ENCODE peak calls at places on chromosomes 4 and X, in nine cellular contexts. One of them, this sample, is unnamed.

GRCh38 chr4:86033171-86033570 is 326.7 kb downstream of the MAPK10 start:
- DNase-seq in left ventricle myocardium inferior: peak
- DNase-seq in T-helper 17 cell: no peak
- DNase-seq in psoas muscle: peak
- DNase-seq in M059J: peak
- DNase-seq in NCI-H510A treated with DMSO at 0.1 percent for 48 hours: no peak
- DNase-seq in T-helper 2 cell: no peak
- DNase-seq in IMR-90: peak
- DNase-seq in H4: peak
- DNase-seq in this sample: no peak

GRCh38 chr4:188434686-188435085 is 295.4 kb downstream of the TRIML1 start:
- DNase-seq in NCI-H510A treated with DMSO at 0.1 percent for 48 hours: no peak
- DNase-seq in psoas muscle: no peak
- DNase-seq in IMR-90: no peak
- DNase-seq in left ventricle myocardium inferior: no peak
- DNase-seq in T-helper 17 cell: no peak
- DNase-seq in H4: no peak
- DNase-seq in M059J: peak
- DNase-seq in T-helper 2 cell: no peak
- DNase-seq in this sample: no peak

GRCh38 chr4:7105261-7105660 is 37.4 kb upstream of the GRPEL1 start:
- DNase-seq in IMR-90: peak
- DNase-seq in NCI-H510A treated with DMSO at 0.1 percent for 48 hours: no peak
- DNase-seq in T-helper 17 cell: no peak
- DNase-seq in left ventricle myocardium inferior: no peak
- DNase-seq in psoas muscle: no peak
- DNase-seq in T-helper 2 cell: no peak
- DNase-seq in H4: no peak
- DNase-seq in M059J: peak
- DNase-seq in this sample: no peak

GRCh38 chrX:129694805-129695204 is 40.0 kb upstream of the APLN start:
- DNase-seq in left ventricle myocardium inferior: no peak
- DNase-seq in psoas muscle: no peak
- DNase-seq in H4: no peak
- DNase-seq in T-helper 2 cell: no peak
- DNase-seq in IMR-90: no peak
- DNase-seq in NCI-H510A treated with DMSO at 0.1 percent for 48 hours: no peak
- DNase-seq in T-helper 17 cell: no peak
- DNase-seq in M059J: no peak
- DNase-seq in this sample: no peak

GRCh38 chr4:5858020-5858769 is 34.7 kb downstream of the CRMP1 start:
- DNase-seq in psoas muscle: no peak
- DNase-seq in T-helper 17 cell: no peak
- DNase-seq in M059J: no peak
- DNase-seq in IMR-90: no peak
- DNase-seq in T-helper 2 cell: no peak
- DNase-seq in left ventricle myocardium inferior: no peak
- DNase-seq in H4: no peak
- DNase-seq in NCI-H510A treated with DMSO at 0.1 percent for 48 hours: no peak
- DNase-seq in this sample: no peak

GRCh38 chr4:25031077-25031606 is 396 bp upstream of the LGI2 start:
- DNase-seq in IMR-90: no peak
- DNase-seq in T-helper 2 cell: no peak
- DNase-seq in T-helper 17 cell: no peak
- DNase-seq in left ventricle myocardium inferior: peak
- DNase-seq in H4: no peak
- DNase-seq in psoas muscle: no peak
- DNase-seq in NCI-H510A treated with DMSO at 0.1 percent for 48 hours: peak
- DNase-seq in M059J: peak
- DNase-seq in this sample: no peak

GRCh38 chr4:16467061-16467460 is 240.8 kb upstream of the TAPT1 start:
- DNase-seq in psoas muscle: no peak
- DNase-seq in T-helper 17 cell: no peak
- DNase-seq in H4: no peak
- DNase-seq in IMR-90: no peak
- DNase-seq in left ventricle myocardium inferior: no peak
- DNase-seq in NCI-H510A treated with DMSO at 0.1 percent for 48 hours: no peak
- DNase-seq in M059J: no peak
- DNase-seq in T-helper 2 cell: no peak
- DNase-seq in this sample: no peak

GRCh38 chrX:43467608-43468234 is 188.4 kb upstream of the MAOA start:
- DNase-seq in left ventricle myocardium inferior: no peak
- DNase-seq in M059J: no peak
- DNase-seq in T-helper 17 cell: no peak
- DNase-seq in psoas muscle: no peak
- DNase-seq in T-helper 2 cell: no peak
- DNase-seq in IMR-90: no peak
- DNase-seq in H4: no peak
- DNase-seq in NCI-H510A treated with DMSO at 0.1 percent for 48 hours: no peak
- DNase-seq in this sample: no peak

GRCh38 chrX:84168574-84168973 is 19.4 kb downstream of the RPS6KA6 start:
- DNase-seq in NCI-H510A treated with DMSO at 0.1 percent for 48 hours: no peak
- DNase-seq in M059J: no peak
- DNase-seq in T-helper 2 cell: no peak
- DNase-seq in IMR-90: peak
- DNase-seq in psoas muscle: no peak
- DNase-seq in left ventricle myocardium inferior: no peak
- DNase-seq in T-helper 17 cell: no peak
- DNase-seq in H4: no peak
- DNase-seq in this sample: no peak

GRCh38 chr4:43251760-43252317 is 359.3 kb downstream of the GRXCR1 start:
- DNase-seq in T-helper 17 cell: no peak
- DNase-seq in H4: no peak
- DNase-seq in NCI-H510A treated with DMSO at 0.1 percent for 48 hours: peak
- DNase-seq in left ventricle myocardium inferior: no peak
- DNase-seq in IMR-90: peak
- DNase-seq in psoas muscle: no peak
- DNase-seq in M059J: peak
- DNase-seq in T-helper 2 cell: no peak
- DNase-seq in this sample: no peak

GRCh38 chr4:95095352-95095974 is 337.7 kb downstream of the BMPR1B start:
- DNase-seq in M059J: peak
- DNase-seq in IMR-90: peak
- DNase-seq in H4: peak
- DNase-seq in T-helper 17 cell: no peak
- DNase-seq in NCI-H510A treated with DMSO at 0.1 percent for 48 hours: peak
- DNase-seq in psoas muscle: no peak
- DNase-seq in left ventricle myocardium inferior: no peak
- DNase-seq in T-helper 2 cell: no peak
- DNase-seq in this sample: no peak

GRCh38 chr4:8547108-8547911 is 32.9 kb upstream of the GPR78 start:
- DNase-seq in psoas muscle: no peak
- DNase-seq in H4: no peak
- DNase-seq in M059J: peak
- DNase-seq in T-helper 2 cell: no peak
- DNase-seq in IMR-90: peak
- DNase-seq in NCI-H510A treated with DMSO at 0.1 percent for 48 hours: no peak
- DNase-seq in left ventricle myocardium inferior: no peak
- DNase-seq in T-helper 17 cell: no peak
- DNase-seq in this sample: peak

GRCh38 chrX:54928876-54929275 is 8.3 kb downstream of the TRO start:
- DNase-seq in psoas muscle: no peak
- DNase-seq in T-helper 2 cell: no peak
- DNase-seq in H4: no peak
- DNase-seq in IMR-90: no peak
- DNase-seq in M059J: no peak
- DNase-seq in left ventricle myocardium inferior: no peak
- DNase-seq in NCI-H510A treated with DMSO at 0.1 percent for 48 hours: no peak
- DNase-seq in T-helper 17 cell: no peak
- DNase-seq in this sample: no peak

GRCh38 chr4:177519481-177520270 is 77.4 kb upstream of the AGA start:
- DNase-seq in H4: no peak
- DNase-seq in M059J: no peak
- DNase-seq in left ventricle myocardium inferior: no peak
- DNase-seq in psoas muscle: no peak
- DNase-seq in NCI-H510A treated with DMSO at 0.1 percent for 48 hours: no peak
- DNase-seq in T-helper 2 cell: no peak
- DNase-seq in T-helper 17 cell: no peak
- DNase-seq in IMR-90: peak
- DNase-seq in this sample: no peak

GRCh38 chrX:94914235-94914634 is 1240.2 kb downstream of the FAM133A start:
- DNase-seq in M059J: no peak
- DNase-seq in IMR-90: no peak
- DNase-seq in T-helper 2 cell: no peak
- DNase-seq in NCI-H510A treated with DMSO at 0.1 percent for 48 hours: no peak
- DNase-seq in psoas muscle: no peak
- DNase-seq in H4: no peak
- DNase-seq in T-helper 17 cell: no peak
- DNase-seq in left ventricle myocardium inferior: no peak
- DNase-seq in this sample: no peak

GRCh38 chr4:84578540-84579409 is 4.2 kb upstream of the CDS1 start:
- DNase-seq in H4: peak
- DNase-seq in IMR-90: peak
- DNase-seq in NCI-H510A treated with DMSO at 0.1 percent for 48 hours: peak
- DNase-seq in T-helper 17 cell: no peak
- DNase-seq in M059J: peak
- DNase-seq in left ventricle myocardium inferior: no peak
- DNase-seq in T-helper 2 cell: no peak
- DNase-seq in psoas muscle: no peak
- DNase-seq in this sample: peak

GRCh38 chr4:144967161-144967560 is 130.8 kb downstream of the ANAPC10 start:
- DNase-seq in H4: no peak
- DNase-seq in T-helper 2 cell: no peak
- DNase-seq in left ventricle myocardium inferior: no peak
- DNase-seq in NCI-H510A treated with DMSO at 0.1 percent for 48 hours: no peak
- DNase-seq in M059J: no peak
- DNase-seq in IMR-90: no peak
- DNase-seq in psoas muscle: no peak
- DNase-seq in T-helper 17 cell: no peak
- DNase-seq in this sample: no peak

GRCh38 chr4:102687982-102688433 is 72.8 kb downstream of the MANBA start:
- DNase-seq in left ventricle myocardium inferior: no peak
- DNase-seq in M059J: no peak
- DNase-seq in H4: no peak
- DNase-seq in T-helper 2 cell: no peak
- DNase-seq in IMR-90: peak
- DNase-seq in NCI-H510A treated with DMSO at 0.1 percent for 48 hours: no peak
- DNase-seq in psoas muscle: no peak
- DNase-seq in T-helper 17 cell: no peak
- DNase-seq in this sample: no peak

GRCh38 chr4:88008133-88008621 is 742 bp downstream of the PKD2 start:
- DNase-seq in NCI-H510A treated with DMSO at 0.1 percent for 48 hours: peak
- DNase-seq in IMR-90: peak
- DNase-seq in M059J: peak
- DNase-seq in left ventricle myocardium inferior: peak
- DNase-seq in psoas muscle: peak
- DNase-seq in H4: peak
- DNase-seq in T-helper 17 cell: no peak
- DNase-seq in T-helper 2 cell: no peak
- DNase-seq in this sample: no peak

GRCh38 chr4:1323635-1324442 is 23.2 kb upstream of the UVSSA start:
- DNase-seq in NCI-H510A treated with DMSO at 0.1 percent for 48 hours: no peak
- DNase-seq in IMR-90: peak
- DNase-seq in T-helper 2 cell: no peak
- DNase-seq in T-helper 17 cell: no peak
- DNase-seq in H4: no peak
- DNase-seq in psoas muscle: no peak
- DNase-seq in M059J: peak
- DNase-seq in left ventricle myocardium inferior: no peak
- DNase-seq in this sample: no peak

GRCh38 chr4:152605641-152606304 is 69.9 kb upstream of the FBXW7 start:
- DNase-seq in NCI-H510A treated with DMSO at 0.1 percent for 48 hours: no peak
- DNase-seq in M059J: peak
- DNase-seq in H4: peak
- DNase-seq in IMR-90: peak
- DNase-seq in left ventricle myocardium inferior: no peak
- DNase-seq in psoas muscle: no peak
- DNase-seq in T-helper 2 cell: no peak
- DNase-seq in T-helper 17 cell: no peak
- DNase-seq in this sample: no peak

GRCh38 chrX:150036181-150036580 is 97.9 kb upstream of the EOLA2 start:
- DNase-seq in psoas muscle: no peak
- DNase-seq in H4: peak
- DNase-seq in IMR-90: peak
- DNase-seq in T-helper 17 cell: no peak
- DNase-seq in NCI-H510A treated with DMSO at 0.1 percent for 48 hours: no peak
- DNase-seq in M059J: peak
- DNase-seq in T-helper 2 cell: no peak
- DNase-seq in left ventricle myocardium inferior: no peak
- DNase-seq in this sample: peak

GRCh38 chr4:163194593-163194992 is 27.9 kb upstream of the NAF1 start:
- DNase-seq in T-helper 2 cell: no peak
- DNase-seq in left ventricle myocardium inferior: no peak
- DNase-seq in NCI-H510A treated with DMSO at 0.1 percent for 48 hours: no peak
- DNase-seq in IMR-90: no peak
- DNase-seq in M059J: no peak
- DNase-seq in H4: no peak
- DNase-seq in psoas muscle: no peak
- DNase-seq in T-helper 17 cell: no peak
- DNase-seq in this sample: no peak

GRCh38 chr4:7911044-7911578 is 28.6 kb downstream of the AFAP1 start:
- DNase-seq in H4: no peak
- DNase-seq in IMR-90: peak
- DNase-seq in left ventricle myocardium inferior: no peak
- DNase-seq in T-helper 2 cell: no peak
- DNase-seq in M059J: no peak
- DNase-seq in psoas muscle: peak
- DNase-seq in NCI-H510A treated with DMSO at 0.1 percent for 48 hours: no peak
- DNase-seq in T-helper 17 cell: no peak
- DNase-seq in this sample: no peak

GRCh38 chr4:169117591-169118081 is 107.6 kb upstream of the CBR4 start:
- DNase-seq in left ventricle myocardium inferior: no peak
- DNase-seq in psoas muscle: no peak
- DNase-seq in T-helper 2 cell: no peak
- DNase-seq in T-helper 17 cell: no peak
- DNase-seq in IMR-90: peak
- DNase-seq in NCI-H510A treated with DMSO at 0.1 percent for 48 hours: no peak
- DNase-seq in H4: no peak
- DNase-seq in M059J: peak
- DNase-seq in this sample: no peak

GRCh38 chrX:27890611-27891010 is 82.8 kb downstream of the MAGEB10 start:
- DNase-seq in T-helper 17 cell: no peak
- DNase-seq in left ventricle myocardium inferior: no peak
- DNase-seq in psoas muscle: no peak
- DNase-seq in H4: peak
- DNase-seq in M059J: peak
- DNase-seq in NCI-H510A treated with DMSO at 0.1 percent for 48 hours: no peak
- DNase-seq in T-helper 2 cell: no peak
- DNase-seq in IMR-90: peak
- DNase-seq in this sample: no peak

This sample was measured in left colon.